ENCODE peak calls at places on chromosomes 6 and 20, in eight cellular contexts. One of them, this sample, is unnamed.

GRCh38 chr20:4997207-4997606 is 4.1 kb downstream of the SLC23A2 start:
- DNase-seq in aorta: no peak
- DNase-seq in GM23248: no peak
- DNase-seq in transverse colon: no peak
- DNase-seq in fibroblast of lung: peak; percentile 44
- DNase-seq in choroid plexus epithelial cell: no peak
- DNase-seq in CD4-positive, CD25-positive, alpha-beta regulatory T cell: no peak
- DNase-seq in BJ: no peak
- DNase-seq in this sample: no peak

GRCh38 chr20:36744764-36745191 is 1.1 kb downstream of the NDRG3 start:
- DNase-seq in aorta: peak; percentile 71
- DNase-seq in GM23248: peak; percentile 79
- DNase-seq in transverse colon: no peak
- DNase-seq in fibroblast of lung: peak; percentile 54
- DNase-seq in choroid plexus epithelial cell: no peak
- DNase-seq in CD4-positive, CD25-positive, alpha-beta regulatory T cell: no peak
- DNase-seq in BJ: no peak
- DNase-seq in this sample: peak; percentile 23

GRCh38 chr6:144314003-144314485 is 28.9 kb downstream of the UTRN start:
- DNase-seq in aorta: peak; percentile 70
- DNase-seq in GM23248: peak; percentile 62
- DNase-seq in transverse colon: no peak
- DNase-seq in fibroblast of lung: peak; percentile 69
- DNase-seq in choroid plexus epithelial cell: peak; percentile 92
- DNase-seq in CD4-positive, CD25-positive, alpha-beta regulatory T cell: no peak
- DNase-seq in BJ: no peak
- DNase-seq in this sample: peak; percentile 68

GRCh38 chr6:89375427-89375868 is 22.9 kb upstream of the UBE2J1 start:
- DNase-seq in aorta: peak; percentile 50
- DNase-seq in GM23248: no peak
- DNase-seq in transverse colon: peak; percentile 83
- DNase-seq in fibroblast of lung: no peak
- DNase-seq in choroid plexus epithelial cell: peak; percentile 39
- DNase-seq in CD4-positive, CD25-positive, alpha-beta regulatory T cell: peak; percentile 79
- DNase-seq in BJ: no peak
- DNase-seq in this sample: no peak

GRCh38 chr6:100347901-100348550 is 116.7 kb downstream of the SIM1 start:
- DNase-seq in aorta: no peak
- DNase-seq in GM23248: peak; percentile 81
- DNase-seq in transverse colon: no peak
- DNase-seq in fibroblast of lung: peak; percentile 89
- DNase-seq in choroid plexus epithelial cell: peak; percentile 87
- DNase-seq in CD4-positive, CD25-positive, alpha-beta regulatory T cell: no peak
- DNase-seq in BJ: no peak
- DNase-seq in this sample: peak; percentile 74

GRCh38 chr6:111992851-111993250 is 61.1 kb upstream of the CCN6 start:
- DNase-seq in aorta: no peak
- DNase-seq in GM23248: peak; percentile 36
- DNase-seq in transverse colon: no peak
- DNase-seq in fibroblast of lung: no peak
- DNase-seq in choroid plexus epithelial cell: peak; percentile 56
- DNase-seq in CD4-positive, CD25-positive, alpha-beta regulatory T cell: no peak
- DNase-seq in BJ: no peak
- DNase-seq in this sample: no peak

GRCh38 chr20:51140671-51141070 is 117.8 kb upstream of the KCNG1 start:
- DNase-seq in aorta: no peak
- DNase-seq in GM23248: no peak
- DNase-seq in transverse colon: no peak
- DNase-seq in fibroblast of lung: no peak
- DNase-seq in choroid plexus epithelial cell: no peak
- DNase-seq in CD4-positive, CD25-positive, alpha-beta regulatory T cell: no peak
- DNase-seq in BJ: no peak
- DNase-seq in this sample: no peak

GRCh38 chr6:134516582-134516981 is 198.7 kb upstream of the SGK1 start:
- DNase-seq in aorta: no peak
- DNase-seq in GM23248: no peak
- DNase-seq in transverse colon: no peak
- DNase-seq in fibroblast of lung: no peak
- DNase-seq in choroid plexus epithelial cell: peak; percentile 60
- DNase-seq in CD4-positive, CD25-positive, alpha-beta regulatory T cell: no peak
- DNase-seq in BJ: no peak
- DNase-seq in this sample: no peak

GRCh38 chr20:23995905-23996666 is 7.5 kb upstream of the GGTLC1 start:
- DNase-seq in aorta: peak; percentile 64
- DNase-seq in GM23248: peak; percentile 65
- DNase-seq in transverse colon: peak; percentile 42
- DNase-seq in fibroblast of lung: peak; percentile 4
- DNase-seq in choroid plexus epithelial cell: peak; percentile 54
- DNase-seq in CD4-positive, CD25-positive, alpha-beta regulatory T cell: peak; percentile 42
- DNase-seq in BJ: no peak
- DNase-seq in this sample: peak; percentile 10

GRCh38 chr6:168007592-168008338 is 10.3 kb downstream of the KIF25 start:
- DNase-seq in aorta: peak; percentile 66
- DNase-seq in GM23248: peak; percentile 96
- DNase-seq in transverse colon: no peak
- DNase-seq in fibroblast of lung: peak; percentile 100
- DNase-seq in choroid plexus epithelial cell: peak; percentile 100
- DNase-seq in CD4-positive, CD25-positive, alpha-beta regulatory T cell: no peak
- DNase-seq in BJ: peak; percentile 93
- DNase-seq in this sample: peak; percentile 95

GRCh38 chr6:158815379-158815724 is 3.8 kb downstream of the EZR start:
- DNase-seq in aorta: no peak
- DNase-seq in GM23248: no peak
- DNase-seq in transverse colon: no peak
- DNase-seq in fibroblast of lung: no peak
- DNase-seq in choroid plexus epithelial cell: no peak
- DNase-seq in CD4-positive, CD25-positive, alpha-beta regulatory T cell: no peak
- DNase-seq in BJ: no peak
- DNase-seq in this sample: no peak

GRCh38 chr20:51265366-51265765 is 242.5 kb upstream of the KCNG1 start:
- DNase-seq in aorta: no peak
- DNase-seq in GM23248: no peak
- DNase-seq in transverse colon: no peak
- DNase-seq in fibroblast of lung: no peak
- DNase-seq in choroid plexus epithelial cell: no peak
- DNase-seq in CD4-positive, CD25-positive, alpha-beta regulatory T cell: no peak
- DNase-seq in BJ: no peak
- DNase-seq in this sample: no peak

GRCh38 chr20:63628246-63628975 is 1.5 kb upstream of the GMEB2 start:
- DNase-seq in aorta: peak; percentile 73
- DNase-seq in GM23248: peak; percentile 80
- DNase-seq in transverse colon: peak; percentile 76
- DNase-seq in fibroblast of lung: peak; percentile 60
- DNase-seq in choroid plexus epithelial cell: peak; percentile 81
- DNase-seq in CD4-positive, CD25-positive, alpha-beta regulatory T cell: no peak
- DNase-seq in BJ: no peak
- DNase-seq in this sample: peak; percentile 56

GRCh38 chr6:14079433-14079832 is 38.1 kb upstream of the CD83 start:
- DNase-seq in aorta: no peak
- DNase-seq in GM23248: peak; percentile 15
- DNase-seq in transverse colon: no peak
- DNase-seq in fibroblast of lung: peak; percentile 86
- DNase-seq in choroid plexus epithelial cell: peak; percentile 21
- DNase-seq in CD4-positive, CD25-positive, alpha-beta regulatory T cell: no peak
- DNase-seq in BJ: no peak
- DNase-seq in this sample: no peak

GRCh38 chr6:34120953-34121675 is 24.8 kb downstream of the GRM4 start:
- DNase-seq in aorta: no peak
- DNase-seq in GM23248: no peak
- DNase-seq in transverse colon: no peak
- DNase-seq in fibroblast of lung: no peak
- DNase-seq in choroid plexus epithelial cell: no peak
- DNase-seq in CD4-positive, CD25-positive, alpha-beta regulatory T cell: no peak
- DNase-seq in BJ: no peak
- DNase-seq in this sample: no peak

GRCh38 chr20:10079964-10080363 is 45.2 kb downstream of the ANKEF1 start:
- DNase-seq in aorta: no peak
- DNase-seq in GM23248: peak; percentile 85
- DNase-seq in transverse colon: no peak
- DNase-seq in fibroblast of lung: peak; percentile 87
- DNase-seq in choroid plexus epithelial cell: peak; percentile 95
- DNase-seq in CD4-positive, CD25-positive, alpha-beta regulatory T cell: no peak
- DNase-seq in BJ: peak; percentile 63
- DNase-seq in this sample: peak; percentile 90

GRCh38 chr20:3661060-3661820 is 2.0 kb downstream of the GFRA4 start:
- DNase-seq in aorta: no peak
- DNase-seq in GM23248: peak; percentile 14
- DNase-seq in transverse colon: no peak
- DNase-seq in fibroblast of lung: no peak
- DNase-seq in choroid plexus epithelial cell: no peak
- DNase-seq in CD4-positive, CD25-positive, alpha-beta regulatory T cell: no peak
- DNase-seq in BJ: no peak
- DNase-seq in this sample: no peak
- H3K4me3 ChIP-seq in aorta: no peak overlapping the region
- H3K4me3 ChIP-seq in GM23248: peak overlapping the region; percentile 21
- H3K4me3 ChIP-seq in transverse colon: no peak overlapping the region
- H3K4me3 ChIP-seq in fibroblast of lung: no peak overlapping the region
- H3K4me3 ChIP-seq in choroid plexus epithelial cell: no peak overlapping the region
- H3K4me3 ChIP-seq in CD4-positive, CD25-positive, alpha-beta regulatory T cell: no peak overlapping the region
- H3K4me3 ChIP-seq in BJ: no peak overlapping the region
- H3K4me3 ChIP-seq in this sample: no peak overlapping the region

GRCh38 chr20:20887593-20888272 is 175.3 kb upstream of the RALGAPA2 start:
- DNase-seq in aorta: no peak
- DNase-seq in GM23248: no peak
- DNase-seq in transverse colon: no peak
- DNase-seq in fibroblast of lung: no peak
- DNase-seq in choroid plexus epithelial cell: no peak
- DNase-seq in CD4-positive, CD25-positive, alpha-beta regulatory T cell: no peak
- DNase-seq in BJ: no peak
- DNase-seq in this sample: no peak
- H3K4me3 ChIP-seq in aorta: no peak overlapping the region
- H3K4me3 ChIP-seq in GM23248: no peak overlapping the region
- H3K4me3 ChIP-seq in transverse colon: no peak overlapping the region
- H3K4me3 ChIP-seq in fibroblast of lung: no peak overlapping the region
- H3K4me3 ChIP-seq in choroid plexus epithelial cell: no peak overlapping the region
- H3K4me3 ChIP-seq in CD4-positive, CD25-positive, alpha-beta regulatory T cell: no peak overlapping the region
- H3K4me3 ChIP-seq in BJ: no peak overlapping the region
- H3K4me3 ChIP-seq in this sample: no peak overlapping the region

GRCh38 chr20:41027366-41027765 is 1.3 kb upstream of the TOP1 start:
- DNase-seq in aorta: no peak
- DNase-seq in GM23248: no peak
- DNase-seq in transverse colon: no peak
- DNase-seq in fibroblast of lung: no peak
- DNase-seq in choroid plexus epithelial cell: no peak
- DNase-seq in CD4-positive, CD25-positive, alpha-beta regulatory T cell: no peak
- DNase-seq in BJ: no peak
- DNase-seq in this sample: no peak
- H3K4me3 ChIP-seq in aorta: no peak overlapping the region
- H3K4me3 ChIP-seq in GM23248: no peak overlapping the region
- H3K4me3 ChIP-seq in transverse colon: no peak overlapping the region
- H3K4me3 ChIP-seq in fibroblast of lung: no peak overlapping the region
- H3K4me3 ChIP-seq in choroid plexus epithelial cell: no peak overlapping the region
- H3K4me3 ChIP-seq in CD4-positive, CD25-positive, alpha-beta regulatory T cell: no peak overlapping the region
- H3K4me3 ChIP-seq in BJ: no peak overlapping the region
- H3K4me3 ChIP-seq in this sample: no peak overlapping the region

GRCh38 chr20:48155231-48155630 is 369.9 kb upstream of the SULF2 start:
- DNase-seq in aorta: no peak
- DNase-seq in GM23248: no peak
- DNase-seq in transverse colon: no peak
- DNase-seq in fibroblast of lung: no peak
- DNase-seq in choroid plexus epithelial cell: no peak
- DNase-seq in CD4-positive, CD25-positive, alpha-beta regulatory T cell: no peak
- DNase-seq in BJ: no peak
- DNase-seq in this sample: no peak

GRCh38 chr20:48157970-48158369 is 372.7 kb upstream of the SULF2 start:
- DNase-seq in aorta: peak; percentile 55
- DNase-seq in GM23248: no peak
- DNase-seq in transverse colon: no peak
- DNase-seq in fibroblast of lung: peak; percentile 62
- DNase-seq in choroid plexus epithelial cell: peak; percentile 31
- DNase-seq in CD4-positive, CD25-positive, alpha-beta regulatory T cell: no peak
- DNase-seq in BJ: no peak
- DNase-seq in this sample: no peak

GRCh38 chr20:48156521-48156920 is 371.2 kb upstream of the SULF2 start:
- DNase-seq in aorta: no peak
- DNase-seq in GM23248: no peak
- DNase-seq in transverse colon: no peak
- DNase-seq in fibroblast of lung: no peak
- DNase-seq in choroid plexus epithelial cell: no peak
- DNase-seq in CD4-positive, CD25-positive, alpha-beta regulatory T cell: no peak
- DNase-seq in BJ: no peak
- DNase-seq in this sample: no peak

GRCh38 chr20:48159156-48159971 is 374.1 kb upstream of the SULF2 start:
- DNase-seq in aorta: no peak
- DNase-seq in GM23248: no peak
- DNase-seq in transverse colon: no peak
- DNase-seq in fibroblast of lung: no peak
- DNase-seq in choroid plexus epithelial cell: no peak
- DNase-seq in CD4-positive, CD25-positive, alpha-beta regulatory T cell: no peak
- DNase-seq in BJ: no peak
- DNase-seq in this sample: no peak

DNA sequence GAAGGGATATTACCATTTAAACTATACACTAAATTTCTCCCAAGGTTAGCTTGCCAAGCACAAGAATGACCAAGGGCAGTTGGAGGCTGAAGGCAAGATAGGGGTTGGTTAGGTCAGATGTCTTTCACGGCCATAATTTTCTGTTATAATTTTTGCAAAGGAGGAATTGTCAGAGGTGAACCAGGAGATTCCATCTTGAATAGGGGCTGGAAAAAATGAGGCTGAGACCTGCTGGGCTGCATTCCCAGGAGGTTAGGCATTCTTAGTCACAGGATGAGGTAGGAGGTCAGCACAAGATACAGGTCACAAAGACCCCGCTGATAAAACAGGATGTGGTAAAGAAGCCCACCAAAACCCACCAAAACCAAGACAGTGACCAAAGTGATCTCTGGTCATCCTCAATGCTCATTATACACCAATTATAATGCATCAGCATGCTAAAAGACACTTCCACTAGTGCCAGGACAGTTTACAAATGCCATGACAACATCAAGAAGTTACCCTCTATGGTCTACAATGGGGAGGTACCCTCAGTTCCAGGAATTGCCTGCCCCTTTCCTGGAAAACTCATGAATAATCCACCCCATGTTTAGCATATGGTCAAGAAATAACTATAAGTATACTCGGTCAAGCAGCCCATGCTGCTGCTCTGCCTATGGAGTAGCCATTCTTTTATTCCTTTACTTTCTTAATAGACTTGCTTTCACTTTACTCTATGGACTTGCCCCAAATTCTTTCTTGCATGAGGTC is 371.8 kb upstream of the SULF2 start:
- DNase-seq in aorta: no peak
- DNase-seq in GM23248: no peak
- DNase-seq in transverse colon: no peak
- DNase-seq in fibroblast of lung: no peak
- DNase-seq in choroid plexus epithelial cell: no peak
- DNase-seq in CD4-positive, CD25-positive, alpha-beta regulatory T cell: no peak
- DNase-seq in BJ: no peak
- DNase-seq in this sample: no peak
- H3K4me3 ChIP-seq in aorta: no peak overlapping the region
- H3K4me3 ChIP-seq in GM23248: no peak overlapping the region
- H3K4me3 ChIP-seq in transverse colon: no peak overlapping the region
- H3K4me3 ChIP-seq in fibroblast of lung: no peak overlapping the region
- H3K4me3 ChIP-seq in choroid plexus epithelial cell: no peak overlapping the region
- H3K4me3 ChIP-seq in CD4-positive, CD25-positive, alpha-beta regulatory T cell: no peak overlapping the region
- H3K4me3 ChIP-seq in BJ: no peak overlapping the region
- H3K4me3 ChIP-seq in this sample: no peak overlapping the region

This sample was measured in foreskin fibroblast.